ENCODE peak calls at places on chromosome X, in ten cellular contexts. I is endodermal cell, X is GM12864, J is WTC11, V is GM20000, W is progenitor cell of endocrine pancreas, S is Calu3, O is cardiac fibroblast, K is A673, G is BJ. R is an unnamed sample.

GRCh38 chrX:136689441-136689840 is 41.5 kb downstream of the CD40LG start:
- DNase-seq in I (peak), X (no peak), J (peak), V (no peak), W (no peak), S (no peak), O (no peak), K (no peak), G (no peak), R (no peak)

GRCh38 chrX:144275403-144275802 is 391.5 kb downstream of the UBE2NL start:
- DNase-seq in I (no peak), X (no peak), J (no peak), V (no peak), W (no peak), S (no peak), O (no peak), K (no peak), G (no peak), R (no peak)

GRCh38 chrX:17732138-17732783 is 5.0 kb upstream of the SCML1 start:
- DNase-seq in I (no peak), X (no peak), J (no peak), V (no peak), W (no peak), S (no peak), O (peak), K (no peak), G (no peak), R (no peak)

GRCh38 chrX:153396320-153397195 is 4.6 kb downstream of the PNMA6E start:
- DNase-seq in I (no peak), X (no peak), J (no peak), V (no peak), W (no peak), S (no peak), O (no peak), K (no peak), G (no peak), R (no peak)

GRCh38 chrX:39201305-39201990 is 400.2 kb downstream of the MID1IP1 start:
- DNase-seq in I (no peak), X (no peak), J (no peak), V (no peak), W (no peak), S (no peak), O (peak), K (no peak), G (no peak), R (no peak)

GRCh38 chrX:48927736-48928382 is 9.0 kb upstream of the PIM2 start:
- DNase-seq in I (peak), X (no peak), J (peak), V (no peak), W (no peak), S (no peak), O (no peak), K (no peak), G (no peak), R (no peak)

GRCh38 chrX:3094261-3094660 is 53.0 kb downstream of the ARSF start:
- DNase-seq in I (peak), X (no peak), J (no peak), V (no peak), W (no peak), S (peak), O (no peak), K (no peak), G (no peak), R (no peak)

GRCh38 chrX:68443155-68443868 is 10.0 kb upstream of the OPHN1 start:
- DNase-seq in I (no peak), X (no peak), J (no peak), V (no peak), W (no peak), S (peak), O (peak), K (peak), G (no peak), R (no peak)

GRCh38 chrX:71532078-71532752 is 689 bp upstream of the OGT start:
- DNase-seq in I (no peak), X (no peak), J (no peak), V (no peak), W (no peak), S (peak), O (peak), K (peak), G (no peak), R (peak)

GRCh38 chrX:130682990-130683389 is 220.0 kb downstream of the ENOX2 start:
- DNase-seq in I (no peak), X (no peak), J (no peak), V (no peak), W (no peak), S (no peak), O (peak), K (no peak), G (no peak), R (no peak)

GRCh38 chrX:49041683-49042529 is 1.3 kb downstream of the TFE3 start:
- DNase-seq in I (peak), X (no peak), J (no peak), V (no peak), W (no peak), S (no peak), O (peak), K (peak), G (no peak), R (no peak)

GRCh38 chrX:20521245-20521644 is 254.5 kb upstream of the RPS6KA3 start:
- DNase-seq in I (no peak), X (no peak), J (no peak), V (no peak), W (no peak), S (no peak), O (peak), K (peak), G (no peak), R (no peak)

GRCh38 chrX:10501606-10502005 is 118.8 kb downstream of the MID1 start:
- DNase-seq in I (no peak), X (no peak), J (no peak), V (no peak), W (no peak), S (no peak), O (no peak), K (no peak), G (no peak), R (no peak)

GRCh38 chrX:826026-826425 is 195.4 kb downstream of the SHOX start:
- DNase-seq in I (no peak), X (no peak), J (no peak), V (no peak), W (no peak), S (no peak), O (peak), K (no peak), G (peak), R (no peak)

GRCh38 chrX:41923925-41924693 is 755 bp upstream of the CASK start:
- DNase-seq in I (peak), X (no peak), J (no peak), V (peak), W (no peak), S (peak), O (peak), K (peak), G (no peak), R (peak)

GRCh38 chrX:114344756-114345155 is 239.1 kb upstream of the HTR2C start:
- DNase-seq in I (no peak), X (no peak), J (no peak), V (peak), W (no peak), S (no peak), O (peak), K (peak), G (no peak), R (peak)

GRCh38 chrX:39491548-39492297 is 606.0 kb downstream of the BCOR start:
- DNase-seq in I (peak), X (peak), J (no peak), V (peak), W (no peak), S (no peak), O (no peak), K (no peak), G (no peak), R (peak)

GRCh38 chrX:46953597-46953996 is 41.4 kb downstream of the JADE3 start:
- DNase-seq in I (peak), X (no peak), J (no peak), V (no peak), W (no peak), S (no peak), O (no peak), K (no peak), G (no peak), R (peak)

GRCh38 chrX:81662381-81662780 is 460.5 kb downstream of the SH3BGRL start:
- DNase-seq in I (no peak), X (no peak), J (no peak), V (no peak), W (no peak), S (no peak), O (no peak), K (no peak), G (no peak), R (no peak)

GRCh38 chrX:39331062-39331704 is 529.9 kb downstream of the MID1IP1 start:
- DNase-seq in I (no peak), X (no peak), J (no peak), V (no peak), W (no peak), S (no peak), O (no peak), K (no peak), G (no peak), R (no peak)

GRCh38 chrX:53049127-53049517 is 533 bp downstream of the GPR173 start:
- DNase-seq in I (peak), X (no peak), J (no peak), V (no peak), W (no peak), S (no peak), O (no peak), K (no peak), G (no peak), R (no peak)

GRCh38 chrX:101276238-101276637 is 14.9 kb downstream of the TAF7L start:
- DNase-seq in I (no peak), X (no peak), J (no peak), V (no peak), W (no peak), S (no peak), O (no peak), K (no peak), G (no peak), R (no peak)

GRCh38 chrX:137052641-137053235 is 18.9 kb upstream of the GPR101 start:
- DNase-seq in I (peak), X (no peak), J (peak), V (no peak), W (no peak), S (no peak), O (no peak), K (no peak), G (no peak), R (peak)

GRCh38 chrX:129678176-129678880 is 23.6 kb upstream of the APLN start:
- DNase-seq in I (no peak), X (no peak), J (no peak), V (peak), W (no peak), S (peak), O (no peak), K (peak), G (no peak), R (peak)

GRCh38 chrX:134691453-134691852 is 33.2 kb upstream of the PLAC1 start:
- DNase-seq in I (no peak), X (no peak), J (no peak), V (no peak), W (no peak), S (no peak), O (no peak), K (no peak), G (no peak), R (no peak)

GRCh38 chrX:16993791-16994318 is 47.4 kb downstream of the REPS2 start:
- DNase-seq in I (peak), X (no peak), J (no peak), V (no peak), W (no peak), S (no peak), O (no peak), K (no peak), G (no peak), R (no peak)

GRCh38 chrX:23736030-23736429 is 7.0 kb downstream of the ACOT9 start:
- DNase-seq in I (no peak), X (no peak), J (no peak), V (no peak), W (no peak), S (no peak), O (no peak), K (no peak), G (no peak), R (no peak)

GRCh38 chrX:24767557-24767956 is 73.8 kb downstream of the POLA1 start:
- DNase-seq in I (no peak), X (no peak), J (no peak), V (no peak), W (no peak), S (no peak), O (no peak), K (no peak), G (no peak), R (no peak)

GRCh38 chrX:56813318-56813837 is 84.3 kb downstream of the NBDY start:
- DNase-seq in I (peak), X (no peak), J (no peak), V (no peak), W (no peak), S (no peak), O (peak), K (no peak), G (no peak), R (peak)

GRCh38 chrX:39855748-39856129 is 242.0 kb downstream of the BCOR start:
- DNase-seq in I (peak), X (peak), J (no peak), V (peak), W (no peak), S (peak), O (peak), K (peak), G (no peak), R (peak)

GRCh38 chrX:48676106-48676892 is 7.3 kb upstream of the WAS start:
- DNase-seq in I (peak), X (peak), J (peak), V (peak), W (peak), S (peak), O (peak), K (peak), G (peak), R (peak)

DNA sequence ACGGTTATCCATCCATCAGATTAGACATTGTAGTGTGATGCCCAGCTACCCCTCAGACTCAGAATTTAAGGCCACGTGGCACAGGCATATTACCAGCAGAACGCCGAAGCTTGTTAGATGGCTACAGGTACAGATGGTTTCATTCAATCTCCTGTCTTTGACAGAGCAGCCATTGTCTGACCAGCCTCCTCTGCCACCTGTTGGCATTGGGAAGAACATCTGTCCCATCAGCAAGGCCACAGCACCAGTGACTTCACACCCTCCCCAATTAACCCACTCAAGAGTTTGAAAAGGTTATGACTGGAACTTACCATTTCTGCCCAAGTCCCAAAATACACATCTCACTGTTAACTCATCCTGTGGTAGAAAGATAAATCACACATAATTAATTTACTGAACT is 22.0 kb upstream of the PHKA2 start:
- DNase-seq in I (no peak), X (no peak), J (no peak), V (no peak), W (no peak), S (peak), O (no peak), K (no peak), G (no peak), R (no peak)
- TF ChIP-seq CTCF in I (peak), X (peak), J (no peak), V (no peak), W (no peak), S (no peak), O (no peak), K (no peak), G (no peak), R (no peak)

GRCh38 chrX:104343408-104344129 is 88.8 kb upstream of the ESX1 start:
- DNase-seq in I (peak), X (no peak), J (peak), V (peak), W (peak), S (peak), O (peak), K (peak), G (peak), R (no peak)
- TF ChIP-seq CTCF in I (peak), X (peak), J (no peak), V (peak), W (peak), S (peak), O (peak), K (peak), G (peak), R (peak)

DNA sequence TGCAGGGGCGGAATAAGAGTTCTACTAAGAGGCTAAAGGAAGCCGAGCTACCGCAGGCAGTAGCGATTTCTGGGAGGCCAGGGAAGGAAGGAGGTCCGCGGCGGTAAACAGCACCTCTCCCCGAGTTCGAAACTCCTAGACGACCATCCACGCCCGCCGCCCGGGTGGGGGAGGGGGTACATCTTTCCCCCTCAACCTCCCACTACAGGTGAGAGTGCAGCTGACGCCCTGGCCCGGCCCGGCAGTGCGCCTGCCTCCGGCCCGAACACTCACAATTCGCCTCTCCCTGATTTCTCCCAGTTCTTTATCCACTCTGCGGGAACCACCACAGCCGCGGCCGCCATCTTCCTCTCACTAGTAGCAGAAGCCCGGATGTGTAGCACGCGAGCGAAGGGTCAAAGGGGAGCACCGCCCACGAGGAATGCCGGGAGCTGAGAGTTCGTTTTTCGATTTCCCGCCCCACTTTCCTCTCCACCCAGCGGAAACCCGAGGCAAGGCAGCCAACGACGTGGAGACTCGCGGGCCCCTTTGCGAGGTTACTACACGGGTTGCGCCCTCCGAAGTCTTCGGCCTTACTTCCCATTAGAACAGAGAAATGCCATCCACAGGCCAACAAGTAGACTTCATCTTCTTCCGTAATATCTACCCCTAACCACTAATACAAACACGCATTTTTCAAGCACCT is at the start of gene THOC2:
- DNase-seq in I (peak), X (peak), J (peak), V (peak), W (peak), S (peak), O (peak), K (peak), G (peak), R (peak)
- TF ChIP-seq CTCF in I (peak), X (peak), J (no peak), V (no peak), W (peak), S (no peak), O (peak), K (peak), G (peak), R (no peak)

GRCh38 chrX:30680618-30681017 is 27.4 kb downstream of the GK start:
- DNase-seq in I (no peak), X (no peak), J (no peak), V (no peak), W (no peak), S (no peak), O (no peak), K (peak), G (no peak), R (no peak)

GRCh38 chrX:30679369-30679768 is 26.1 kb downstream of the GK start:
- DNase-seq in I (no peak), X (no peak), J (no peak), V (no peak), W (no peak), S (no peak), O (no peak), K (no peak), G (no peak), R (no peak)

GRCh38 chrX:30673405-30673804 is 20.2 kb downstream of the GK start:
- DNase-seq in I (no peak), X (no peak), J (no peak), V (no peak), W (no peak), S (no peak), O (no peak), K (no peak), G (no peak), R (no peak)

GRCh38 chrX:30673884-30674598 is 20.8 kb downstream of the GK start:
- DNase-seq in I (no peak), X (no peak), J (no peak), V (no peak), W (no peak), S (no peak), O (no peak), K (no peak), G (no peak), R (no peak)

GRCh38 chrX:30674799-30675198 is 21.6 kb downstream of the GK start:
- DNase-seq in I (no peak), X (no peak), J (no peak), V (no peak), W (no peak), S (no peak), O (no peak), K (no peak), G (no peak), R (no peak)
- TF ChIP-seq CTCF in I (no peak), X (no peak), J (no peak), V (no peak), W (no peak), S (no peak), O (no peak), K (no peak), G (no peak), R (no peak)

GRCh38 chrX:119760026-119760902 is 1.9 kb downstream of the SOWAHD start:
- DNase-seq in I (no peak), X (no peak), J (no peak), V (peak), W (no peak), S (no peak), O (no peak), K (no peak), G (no peak), R (no peak)

GRCh38 chrX:119758682-119759332 is 419 bp downstream of the SOWAHD start:
- DNase-seq in I (peak), X (no peak), J (peak), V (no peak), W (peak), S (peak), O (no peak), K (peak), G (no peak), R (no peak)

GRCh38 chrX:119757979-119758681 is at the start of gene SOWAHD:
- DNase-seq in I (peak), X (no peak), J (peak), V (peak), W (peak), S (peak), O (no peak), K (no peak), G (no peak), R (peak)

GRCh38 chrX:119757646-119757978 is 776 bp upstream of the SOWAHD start:
- DNase-seq in I (no peak), X (no peak), J (no peak), V (no peak), W (no peak), S (no peak), O (no peak), K (no peak), G (no peak), R (no peak)

DNA sequence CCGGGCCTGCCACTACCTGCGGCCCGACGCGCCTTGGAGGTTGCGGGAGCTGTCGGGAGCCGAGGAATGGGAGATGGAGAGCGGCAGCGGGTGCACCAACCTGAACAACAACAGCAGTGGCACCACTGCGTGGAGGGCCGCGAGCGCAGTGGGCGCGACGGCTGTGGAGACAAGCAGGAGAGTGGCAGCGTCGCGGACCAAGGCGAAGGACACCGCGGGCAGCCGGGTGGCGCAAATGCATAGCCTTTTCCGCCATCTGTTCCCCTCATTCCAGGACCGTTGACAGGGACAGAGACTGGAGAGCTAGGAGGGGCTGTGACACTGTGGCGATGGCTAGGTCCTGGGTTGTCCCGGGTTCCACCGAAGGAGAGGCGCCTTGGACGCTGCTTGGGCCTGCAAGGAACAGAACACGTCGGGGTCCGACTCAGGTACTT is 962 bp downstream of the SOWAHD start:
- DNase-seq in I (peak), X (no peak), J (peak), V (no peak), W (no peak), S (no peak), O (no peak), K (no peak), G (no peak), R (no peak)
- TF ChIP-seq CTCF in I (no peak), X (no peak), J (no peak), V (no peak), W (no peak), S (no peak), O (no peak), K (no peak), G (no peak), R (no peak)

GRCh38 chrX:132489256-132490085 is 633 bp upstream of the MBNL3 start:
- DNase-seq in I (peak), X (no peak), J (peak), V (peak), W (peak), S (peak), O (peak), K (peak), G (no peak), R (peak)
- TF ChIP-seq CTCF in I (peak), X (no peak), J (no peak), V (no peak), W (peak), S (no peak), O (no peak), K (peak), G (no peak), R (no peak)

DNA sequence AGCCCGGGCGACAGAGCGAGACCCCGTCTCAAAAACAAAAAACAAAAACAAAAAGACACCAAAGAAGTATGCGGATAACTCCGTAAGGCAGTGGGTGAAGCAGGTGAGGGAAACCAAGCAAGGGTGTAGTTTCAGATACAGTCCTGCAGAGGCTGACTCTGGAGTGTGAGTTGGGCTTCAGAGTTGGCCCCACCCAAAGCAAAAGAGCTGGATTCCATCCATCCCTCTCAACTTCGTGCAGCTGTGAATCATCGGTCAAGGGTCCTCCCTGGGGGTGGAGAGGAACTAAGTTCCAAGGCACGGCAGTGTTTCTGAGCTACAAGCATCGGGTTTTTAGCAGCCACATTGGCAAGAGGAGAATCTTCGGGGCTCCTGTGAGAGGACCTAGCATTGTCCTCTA is 43.9 kb upstream of the FAM9A start:
- DNase-seq in I (no peak), X (no peak), J (peak), V (no peak), W (no peak), S (peak), O (peak), K (no peak), G (peak), R (no peak)
- TF ChIP-seq CTCF in I (peak), X (no peak), J (no peak), V (no peak), W (no peak), S (peak), O (peak), K (no peak), G (peak), R (no peak)